ENCODE peak calls at places on chromosomes 7 and 10, in ten cellular contexts. T is GM12864, Q is lung, R is uterus, U is astrocyte of the spinal cord, F is AG10803, I is neural crest cell, A is coronary artery, L is left ventricle myocardium inferior, Z is AG04449. W is an unnamed sample.

GRCh38 chr7:55641273-55641691 is 69.0 kb upstream of the VOPP1 start:
- DNase-seq in T (peak; percentile 47), Q (peak; percentile 38), R (peak; percentile 33), U (peak; percentile 83), F (peak; percentile 90), I (no peak), A (no peak), L (no peak), Z (peak; percentile 59), W (peak; percentile 62)

GRCh38 chr10:23558361-23558799 is 119.5 kb downstream of the OTUD1 start:
- DNase-seq in T (no peak), Q (no peak), R (no peak), U (no peak), F (peak; percentile 1), I (no peak), A (no peak), L (no peak), Z (no peak), W (no peak)

GRCh38 chr7:156397249-156397648 is 243.3 kb upstream of the RNF32 start:
- DNase-seq in T (no peak), Q (no peak), R (no peak), U (no peak), F (no peak), I (no peak), A (no peak), L (no peak), Z (no peak), W (no peak)

GRCh38 chr7:80047856-80048459 is 86.7 kb upstream of the GNAI1 start:
- DNase-seq in T (no peak), Q (no peak), R (no peak), U (no peak), F (peak; percentile 8), I (no peak), A (no peak), L (no peak), Z (no peak), W (no peak)

GRCh38 chr10:87646920-87647319 is 12.8 kb upstream of the PAPSS2 start:
- DNase-seq in T (no peak), Q (no peak), R (no peak), U (no peak), F (no peak), I (no peak), A (no peak), L (no peak), Z (no peak), W (no peak)

GRCh38 chr10:36269222-36269621 is 627.1 kb upstream of the FZD8 start:
- DNase-seq in T (no peak), Q (no peak), R (no peak), U (no peak), F (no peak), I (no peak), A (no peak), L (no peak), Z (no peak), W (no peak)

GRCh38 chr7:5625938-5626337 is 155.5 kb downstream of the RNF216 start:
- DNase-seq in T (no peak), Q (no peak), R (no peak), U (peak; percentile 86), F (peak; percentile 70), I (no peak), A (no peak), L (no peak), Z (peak; percentile 74), W (peak; percentile 49)

GRCh38 chr7:44194069-44194468 is 4.8 kb upstream of the GCK start:
- DNase-seq in T (no peak), Q (no peak), R (no peak), U (no peak), F (no peak), I (no peak), A (no peak), L (no peak), Z (no peak), W (no peak)

GRCh38 chr10:79287973-79288715 is 59.1 kb upstream of the PPIF start:
- DNase-seq in T (no peak), Q (no peak), R (no peak), U (no peak), F (no peak), I (no peak), A (no peak), L (no peak), Z (no peak), W (no peak)

DNA sequence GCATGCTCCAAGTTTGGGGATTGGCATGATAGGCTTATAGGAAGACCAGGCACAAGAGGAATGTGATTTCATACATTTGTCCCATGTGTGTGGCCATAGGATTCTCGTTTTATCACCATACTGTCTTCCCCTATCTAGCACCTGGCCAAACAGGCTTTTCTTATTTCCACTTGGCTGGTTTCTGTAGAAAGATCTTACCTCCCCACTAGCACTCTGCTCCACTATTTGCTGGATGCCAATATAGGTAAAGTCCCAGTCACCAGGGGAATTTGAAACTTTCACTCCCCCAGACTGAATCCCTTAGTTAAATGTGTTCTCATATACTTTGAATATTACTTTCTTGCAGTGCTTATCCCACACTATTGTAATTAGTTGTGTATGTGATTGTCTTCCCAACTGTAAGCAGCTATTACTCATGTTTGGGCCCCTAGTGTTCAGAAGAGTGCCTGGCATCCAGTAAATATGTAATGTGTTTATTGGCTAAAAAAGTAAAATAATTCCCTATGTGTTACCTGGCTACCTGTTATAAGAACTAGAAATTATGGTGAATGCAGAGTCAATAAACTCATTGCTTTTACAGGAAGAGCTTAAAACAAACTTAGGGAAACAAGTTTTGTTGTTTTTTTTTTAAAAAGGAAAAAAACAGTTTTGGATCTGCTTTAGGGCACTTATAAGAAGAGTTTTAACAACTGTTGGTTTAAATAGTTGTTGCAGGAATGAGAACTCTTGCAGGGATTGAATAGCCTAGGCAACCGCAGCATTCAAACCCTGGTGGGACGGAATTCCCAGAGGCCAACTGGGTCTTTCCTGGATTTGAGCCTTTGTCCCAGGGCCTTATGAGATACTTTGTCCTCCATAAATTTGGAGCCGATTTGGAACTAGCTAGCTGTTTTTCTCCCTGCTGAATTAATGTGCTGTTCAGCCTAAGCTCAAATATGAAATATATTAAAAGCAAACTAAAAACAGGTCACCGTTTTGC is 109.2 kb downstream of the LRMDA start:
- DNase-seq in T (no peak), Q (no peak), R (no peak), U (no peak), F (no peak), I (no peak), A (no peak), L (no peak), Z (no peak), W (no peak)
- TF ChIP-seq CTCF in T (no peak), Q (no peak), R (no peak), U (no peak), F (peak; percentile 38), I (peak; percentile 52), A (no peak), L (no peak), Z (no peak), W (peak; percentile 31)

DNA sequence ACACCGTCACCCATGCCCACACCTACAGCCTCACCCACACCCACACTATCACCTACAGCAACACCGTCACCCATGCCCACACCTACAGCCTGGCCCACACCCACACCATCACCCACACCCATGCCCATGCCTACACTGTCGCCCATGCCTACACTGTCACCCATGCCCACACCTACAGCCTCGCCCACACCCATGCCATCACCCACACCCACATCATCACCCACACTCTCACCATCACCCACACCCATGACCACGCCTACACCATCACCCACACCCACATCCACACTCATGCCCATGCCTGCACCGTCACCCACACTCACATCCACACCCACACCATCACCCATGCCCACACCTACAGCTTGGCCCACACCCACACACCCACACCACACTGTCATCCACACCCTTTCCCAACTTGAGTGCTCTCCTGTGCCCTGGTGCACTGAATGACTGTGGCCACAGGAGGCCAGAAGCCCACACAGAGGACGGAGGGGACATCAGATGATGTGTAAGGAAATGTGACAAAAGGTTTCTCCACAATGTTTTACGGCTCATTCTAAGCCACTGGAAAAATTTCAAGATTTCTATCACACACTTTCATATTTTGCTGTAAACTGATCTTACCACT is 153.3 kb downstream of the WDR37 start:
- DNase-seq in T (no peak), Q (no peak), R (no peak), U (no peak), F (no peak), I (no peak), A (no peak), L (no peak), Z (no peak), W (no peak)
- TF ChIP-seq CTCF in T (no peak), Q (no peak), R (no peak), U (no peak), F (no peak), I (no peak), A (no peak), L (no peak), Z (no peak), W (no peak)

GRCh38 chr10:19832624-19833507 is 16.6 kb downstream of the PLXDC2 start:
- DNase-seq in T (no peak), Q (no peak), R (no peak), U (no peak), F (no peak), I (no peak), A (no peak), L (no peak), Z (no peak), W (no peak)
- TF ChIP-seq CTCF in T (no peak), Q (no peak), R (no peak), U (no peak), F (no peak), I (no peak), A (no peak), L (no peak), Z (no peak), W (no peak)

GRCh38 chr10:24730811-24731210 is 7.1 kb upstream of the ARHGAP21 start:
- DNase-seq in T (no peak), Q (no peak), R (no peak), U (no peak), F (peak; percentile 43), I (no peak), A (no peak), L (no peak), Z (no peak), W (no peak)

GRCh38 chr10:24726626-24727025 is 2.9 kb upstream of the ARHGAP21 start:
- DNase-seq in T (no peak), Q (no peak), R (no peak), U (no peak), F (no peak), I (no peak), A (no peak), L (no peak), Z (no peak), W (no peak)

GRCh38 chr10:24724381-24725228 is 918 bp upstream of the ARHGAP21 start:
- DNase-seq in T (peak; percentile 91), Q (peak; percentile 98), R (peak; percentile 97), U (peak; percentile 97), F (peak; percentile 96), I (peak; percentile 95), A (peak; percentile 98), L (peak; percentile 98), Z (peak; percentile 76), W (peak; percentile 96)

GRCh38 chr10:24723788-24724380 is at the start of gene ARHGAP21:
- DNase-seq in T (no peak), Q (peak; percentile 74), R (peak; percentile 76), U (peak; percentile 87), F (peak; percentile 74), I (peak; percentile 45), A (peak; percentile 84), L (peak; percentile 81), Z (no peak), W (no peak)

DNA sequence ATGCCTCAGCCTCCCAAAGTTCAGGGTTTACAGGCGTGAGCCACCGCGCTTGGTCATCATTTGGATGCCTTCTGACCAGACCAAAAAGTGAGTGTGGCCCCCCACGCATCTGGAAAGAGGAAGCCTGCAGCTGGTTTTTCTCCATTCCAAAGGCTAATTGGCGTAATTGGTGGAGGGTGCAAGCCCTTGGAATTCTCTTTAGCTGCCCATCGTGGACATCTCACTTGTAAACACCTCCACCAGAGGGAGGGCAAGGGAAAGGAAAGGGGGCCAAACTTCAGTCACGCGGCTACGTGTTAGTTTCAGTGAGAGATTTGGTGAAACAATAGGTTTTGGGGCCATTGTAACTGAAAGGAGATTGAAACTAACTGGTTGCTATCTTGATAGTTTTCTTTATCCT is 4.1 kb upstream of the ARHGAP21 start:
- DNase-seq in T (no peak), Q (no peak), R (no peak), U (no peak), F (no peak), I (no peak), A (no peak), L (no peak), Z (no peak), W (no peak)
- TF ChIP-seq CTCF in T (no peak), Q (no peak), R (no peak), U (peak; percentile 26), F (peak; percentile 24), I (peak; percentile 44), A (no peak), L (no peak), Z (peak; percentile 31), W (no peak)

W was measured in PC-9.